ENCODE peak calls at places on chromosomes 16 and 17, in seven cellular contexts. One of them, this sample, is unnamed.

GRCh38 chr16:9099131-9099625 is 7.7 kb downstream of the HAPSTR1 start:
- DNase-seq in activated CD8-positive, alpha-beta T cell treated with anti-CD3 and anti-CD28 coated beads, Interleukin-2, amount 10 ng/mL, durations not matched to agents 7 days and 5 days: no peak
- DNase-seq in left ventricle myocardium inferior: no peak
- DNase-seq in NCI-H446: no peak
- DNase-seq in fibroblast of lung: no peak
- DNase-seq in NCI-H1694 treated with DMSO at 0.1 percent for 48 hours: no peak
- DNase-seq in AG08395: no peak
- DNase-seq in this sample: no peak

GRCh38 chr16:86471896-86472295 is 38.4 kb upstream of the FOXF1 start:
- DNase-seq in NCI-H446: no peak
- DNase-seq in activated CD8-positive, alpha-beta T cell treated with anti-CD3 and anti-CD28 coated beads, Interleukin-2, amount 10 ng/mL, durations not matched to agents 7 days and 5 days: no peak
- DNase-seq in left ventricle myocardium inferior: no peak
- DNase-seq in NCI-H1694 treated with DMSO at 0.1 percent for 48 hours: no peak
- DNase-seq in fibroblast of lung: no peak
- DNase-seq in AG08395: no peak
- DNase-seq in this sample: no peak

GRCh38 chr17:38442548-38442947 is 14.3 kb downstream of the ARHGAP23 start:
- DNase-seq in NCI-H446: no peak
- DNase-seq in AG08395: peak
- DNase-seq in fibroblast of lung: peak
- DNase-seq in NCI-H1694 treated with DMSO at 0.1 percent for 48 hours: no peak
- DNase-seq in left ventricle myocardium inferior: no peak
- DNase-seq in activated CD8-positive, alpha-beta T cell treated with anti-CD3 and anti-CD28 coated beads, Interleukin-2, amount 10 ng/mL, durations not matched to agents 7 days and 5 days: no peak
- DNase-seq in this sample: peak

GRCh38 chr17:73278049-73278464 is 16.4 kb upstream of the CPSF4L start:
- DNase-seq in NCI-H1694 treated with DMSO at 0.1 percent for 48 hours: no peak
- DNase-seq in left ventricle myocardium inferior: no peak
- DNase-seq in activated CD8-positive, alpha-beta T cell treated with anti-CD3 and anti-CD28 coated beads, Interleukin-2, amount 10 ng/mL, durations not matched to agents 7 days and 5 days: no peak
- DNase-seq in AG08395: no peak
- DNase-seq in fibroblast of lung: no peak
- DNase-seq in NCI-H446: no peak
- DNase-seq in this sample: no peak

GRCh38 chr17:36000730-36001108 is 634 bp downstream of the CCL15 start:
- DNase-seq in NCI-H1694 treated with DMSO at 0.1 percent for 48 hours: no peak
- DNase-seq in AG08395: no peak
- DNase-seq in activated CD8-positive, alpha-beta T cell treated with anti-CD3 and anti-CD28 coated beads, Interleukin-2, amount 10 ng/mL, durations not matched to agents 7 days and 5 days: no peak
- DNase-seq in left ventricle myocardium inferior: no peak
- DNase-seq in NCI-H446: no peak
- DNase-seq in fibroblast of lung: no peak
- DNase-seq in this sample: no peak

GRCh38 chr17:73069164-73069774 is 23.2 kb downstream of the SLC39A11 start:
- DNase-seq in NCI-H446: peak
- DNase-seq in NCI-H1694 treated with DMSO at 0.1 percent for 48 hours: no peak
- DNase-seq in activated CD8-positive, alpha-beta T cell treated with anti-CD3 and anti-CD28 coated beads, Interleukin-2, amount 10 ng/mL, durations not matched to agents 7 days and 5 days: no peak
- DNase-seq in fibroblast of lung: peak
- DNase-seq in AG08395: no peak
- DNase-seq in left ventricle myocardium inferior: no peak
- DNase-seq in this sample: no peak

GRCh38 chr17:10266477-10266876 is 68.1 kb upstream of the GAS7 start:
- DNase-seq in NCI-H1694 treated with DMSO at 0.1 percent for 48 hours: no peak
- DNase-seq in activated CD8-positive, alpha-beta T cell treated with anti-CD3 and anti-CD28 coated beads, Interleukin-2, amount 10 ng/mL, durations not matched to agents 7 days and 5 days: no peak
- DNase-seq in AG08395: no peak
- DNase-seq in NCI-H446: no peak
- DNase-seq in left ventricle myocardium inferior: no peak
- DNase-seq in fibroblast of lung: no peak
- DNase-seq in this sample: no peak

GRCh38 chr17:81208651-81209050 is 14.1 kb downstream of the CEP131 start:
- DNase-seq in AG08395: no peak
- DNase-seq in fibroblast of lung: no peak
- DNase-seq in activated CD8-positive, alpha-beta T cell treated with anti-CD3 and anti-CD28 coated beads, Interleukin-2, amount 10 ng/mL, durations not matched to agents 7 days and 5 days: no peak
- DNase-seq in left ventricle myocardium inferior: no peak
- DNase-seq in NCI-H446: no peak
- DNase-seq in NCI-H1694 treated with DMSO at 0.1 percent for 48 hours: no peak
- DNase-seq in this sample: no peak

GRCh38 chr16:57610611-57611010 is 17.8 kb upstream of the ADGRG1 start:
- DNase-seq in left ventricle myocardium inferior: no peak
- DNase-seq in NCI-H1694 treated with DMSO at 0.1 percent for 48 hours: no peak
- DNase-seq in fibroblast of lung: no peak
- DNase-seq in AG08395: no peak
- DNase-seq in activated CD8-positive, alpha-beta T cell treated with anti-CD3 and anti-CD28 coated beads, Interleukin-2, amount 10 ng/mL, durations not matched to agents 7 days and 5 days: no peak
- DNase-seq in NCI-H446: no peak
- DNase-seq in this sample: no peak

GRCh38 chr16:68445458-68445857 is 2.9 kb downstream of the SMPD3 start:
- DNase-seq in fibroblast of lung: peak
- DNase-seq in NCI-H446: peak
- DNase-seq in activated CD8-positive, alpha-beta T cell treated with anti-CD3 and anti-CD28 coated beads, Interleukin-2, amount 10 ng/mL, durations not matched to agents 7 days and 5 days: peak
- DNase-seq in NCI-H1694 treated with DMSO at 0.1 percent for 48 hours: peak
- DNase-seq in AG08395: peak
- DNase-seq in left ventricle myocardium inferior: no peak
- DNase-seq in this sample: no peak

GRCh38 chr17:34720760-34721159 is 141.4 kb downstream of the TMEM132E start:
- DNase-seq in NCI-H446: no peak
- DNase-seq in left ventricle myocardium inferior: no peak
- DNase-seq in activated CD8-positive, alpha-beta T cell treated with anti-CD3 and anti-CD28 coated beads, Interleukin-2, amount 10 ng/mL, durations not matched to agents 7 days and 5 days: no peak
- DNase-seq in AG08395: no peak
- DNase-seq in fibroblast of lung: no peak
- DNase-seq in NCI-H1694 treated with DMSO at 0.1 percent for 48 hours: no peak
- DNase-seq in this sample: no peak

GRCh38 chr17:43334744-43335400 is 63.9 kb upstream of the ARL4D start:
- DNase-seq in left ventricle myocardium inferior: no peak
- DNase-seq in AG08395: no peak
- DNase-seq in NCI-H1694 treated with DMSO at 0.1 percent for 48 hours: no peak
- DNase-seq in fibroblast of lung: no peak
- DNase-seq in activated CD8-positive, alpha-beta T cell treated with anti-CD3 and anti-CD28 coated beads, Interleukin-2, amount 10 ng/mL, durations not matched to agents 7 days and 5 days: no peak
- DNase-seq in NCI-H446: no peak
- DNase-seq in this sample: no peak

GRCh38 chr17:73404246-73404645 is 92.4 kb upstream of the CDC42EP4 start:
- DNase-seq in AG08395: no peak
- DNase-seq in activated CD8-positive, alpha-beta T cell treated with anti-CD3 and anti-CD28 coated beads, Interleukin-2, amount 10 ng/mL, durations not matched to agents 7 days and 5 days: no peak
- DNase-seq in left ventricle myocardium inferior: no peak
- DNase-seq in NCI-H1694 treated with DMSO at 0.1 percent for 48 hours: no peak
- DNase-seq in NCI-H446: no peak
- DNase-seq in fibroblast of lung: no peak
- DNase-seq in this sample: no peak

GRCh38 chr16:17469011-17469741 is 1.6 kb downstream of the XYLT1 start:
- DNase-seq in left ventricle myocardium inferior: no peak
- DNase-seq in NCI-H1694 treated with DMSO at 0.1 percent for 48 hours: no peak
- DNase-seq in activated CD8-positive, alpha-beta T cell treated with anti-CD3 and anti-CD28 coated beads, Interleukin-2, amount 10 ng/mL, durations not matched to agents 7 days and 5 days: no peak
- DNase-seq in NCI-H446: no peak
- DNase-seq in AG08395: peak
- DNase-seq in fibroblast of lung: peak
- DNase-seq in this sample: no peak

GRCh38 chr16:50593410-50594139 is 45.4 kb downstream of the NKD1 start:
- DNase-seq in left ventricle myocardium inferior: no peak
- DNase-seq in activated CD8-positive, alpha-beta T cell treated with anti-CD3 and anti-CD28 coated beads, Interleukin-2, amount 10 ng/mL, durations not matched to agents 7 days and 5 days: no peak
- DNase-seq in fibroblast of lung: peak
- DNase-seq in NCI-H1694 treated with DMSO at 0.1 percent for 48 hours: peak
- DNase-seq in NCI-H446: no peak
- DNase-seq in AG08395: no peak
- DNase-seq in this sample: no peak

GRCh38 chr17:81712468-81713003 is 452 bp downstream of the SLC25A10 start:
- DNase-seq in activated CD8-positive, alpha-beta T cell treated with anti-CD3 and anti-CD28 coated beads, Interleukin-2, amount 10 ng/mL, durations not matched to agents 7 days and 5 days: no peak
- DNase-seq in NCI-H1694 treated with DMSO at 0.1 percent for 48 hours: no peak
- DNase-seq in NCI-H446: peak
- DNase-seq in AG08395: peak
- DNase-seq in left ventricle myocardium inferior: no peak
- DNase-seq in fibroblast of lung: no peak
- DNase-seq in this sample: no peak

GRCh38 chr16:27972500-27972899 is 91.0 kb downstream of the GSG1L start:
- DNase-seq in NCI-H1694 treated with DMSO at 0.1 percent for 48 hours: peak
- DNase-seq in NCI-H446: peak
- DNase-seq in activated CD8-positive, alpha-beta T cell treated with anti-CD3 and anti-CD28 coated beads, Interleukin-2, amount 10 ng/mL, durations not matched to agents 7 days and 5 days: peak
- DNase-seq in AG08395: peak
- DNase-seq in fibroblast of lung: peak
- DNase-seq in left ventricle myocardium inferior: no peak
- DNase-seq in this sample: no peak

GRCh38 chr16:30551781-30552180 is 6.4 kb downstream of the ZNF764 start:
- DNase-seq in NCI-H1694 treated with DMSO at 0.1 percent for 48 hours: no peak
- DNase-seq in NCI-H446: no peak
- DNase-seq in AG08395: no peak
- DNase-seq in activated CD8-positive, alpha-beta T cell treated with anti-CD3 and anti-CD28 coated beads, Interleukin-2, amount 10 ng/mL, durations not matched to agents 7 days and 5 days: peak
- DNase-seq in left ventricle myocardium inferior: no peak
- DNase-seq in fibroblast of lung: no peak
- DNase-seq in this sample: no peak

GRCh38 chr17:49035470-49036269 is 38.5 kb downstream of the IGF2BP1 start:
- DNase-seq in NCI-H1694 treated with DMSO at 0.1 percent for 48 hours: peak
- DNase-seq in left ventricle myocardium inferior: peak
- DNase-seq in fibroblast of lung: peak
- DNase-seq in AG08395: peak
- DNase-seq in activated CD8-positive, alpha-beta T cell treated with anti-CD3 and anti-CD28 coated beads, Interleukin-2, amount 10 ng/mL, durations not matched to agents 7 days and 5 days: peak
- DNase-seq in NCI-H446: peak
- DNase-seq in this sample: peak

GRCh38 chr17:40283662-40284061 is 4.0 kb upstream of the CDC6 start:
- DNase-seq in NCI-H446: no peak
- DNase-seq in AG08395: peak
- DNase-seq in left ventricle myocardium inferior: no peak
- DNase-seq in fibroblast of lung: peak
- DNase-seq in activated CD8-positive, alpha-beta T cell treated with anti-CD3 and anti-CD28 coated beads, Interleukin-2, amount 10 ng/mL, durations not matched to agents 7 days and 5 days: peak
- DNase-seq in NCI-H1694 treated with DMSO at 0.1 percent for 48 hours: no peak
- DNase-seq in this sample: no peak

GRCh38 chr17:27667656-27668487 is 36.9 kb downstream of the LGALS9 start:
- DNase-seq in fibroblast of lung: no peak
- DNase-seq in left ventricle myocardium inferior: no peak
- DNase-seq in NCI-H446: no peak
- DNase-seq in NCI-H1694 treated with DMSO at 0.1 percent for 48 hours: no peak
- DNase-seq in activated CD8-positive, alpha-beta T cell treated with anti-CD3 and anti-CD28 coated beads, Interleukin-2, amount 10 ng/mL, durations not matched to agents 7 days and 5 days: no peak
- DNase-seq in AG08395: no peak
- DNase-seq in this sample: no peak

GRCh38 chr16:75541236-75541635 is 5.3 kb upstream of the CHST5 start:
- DNase-seq in activated CD8-positive, alpha-beta T cell treated with anti-CD3 and anti-CD28 coated beads, Interleukin-2, amount 10 ng/mL, durations not matched to agents 7 days and 5 days: no peak
- DNase-seq in left ventricle myocardium inferior: no peak
- DNase-seq in NCI-H446: no peak
- DNase-seq in AG08395: no peak
- DNase-seq in NCI-H1694 treated with DMSO at 0.1 percent for 48 hours: no peak
- DNase-seq in fibroblast of lung: no peak
- DNase-seq in this sample: no peak

GRCh38 chr17:1834378-1835149 is 4.8 kb downstream of the RPA1 start:
- DNase-seq in activated CD8-positive, alpha-beta T cell treated with anti-CD3 and anti-CD28 coated beads, Interleukin-2, amount 10 ng/mL, durations not matched to agents 7 days and 5 days: peak
- DNase-seq in fibroblast of lung: no peak
- DNase-seq in left ventricle myocardium inferior: no peak
- DNase-seq in AG08395: no peak
- DNase-seq in NCI-H446: no peak
- DNase-seq in NCI-H1694 treated with DMSO at 0.1 percent for 48 hours: no peak
- DNase-seq in this sample: no peak

GRCh38 chr16:10950393-10950792 is 6.0 kb downstream of the CLEC16A start:
- DNase-seq in activated CD8-positive, alpha-beta T cell treated with anti-CD3 and anti-CD28 coated beads, Interleukin-2, amount 10 ng/mL, durations not matched to agents 7 days and 5 days: no peak
- DNase-seq in AG08395: no peak
- DNase-seq in fibroblast of lung: no peak
- DNase-seq in NCI-H1694 treated with DMSO at 0.1 percent for 48 hours: no peak
- DNase-seq in left ventricle myocardium inferior: no peak
- DNase-seq in NCI-H446: no peak
- DNase-seq in this sample: no peak

GRCh38 chr16:22948603-22949368 is 134.8 kb downstream of the HS3ST2 start:
- DNase-seq in NCI-H446: peak
- DNase-seq in fibroblast of lung: peak
- DNase-seq in NCI-H1694 treated with DMSO at 0.1 percent for 48 hours: peak
- DNase-seq in AG08395: peak
- DNase-seq in left ventricle myocardium inferior: peak
- DNase-seq in activated CD8-positive, alpha-beta T cell treated with anti-CD3 and anti-CD28 coated beads, Interleukin-2, amount 10 ng/mL, durations not matched to agents 7 days and 5 days: peak
- DNase-seq in this sample: peak

GRCh38 chr16:67951485-67951884 is 7.6 kb upstream of the LCAT start:
- DNase-seq in AG08395: no peak
- DNase-seq in NCI-H1694 treated with DMSO at 0.1 percent for 48 hours: no peak
- DNase-seq in left ventricle myocardium inferior: peak
- DNase-seq in NCI-H446: peak
- DNase-seq in activated CD8-positive, alpha-beta T cell treated with anti-CD3 and anti-CD28 coated beads, Interleukin-2, amount 10 ng/mL, durations not matched to agents 7 days and 5 days: no peak
- DNase-seq in fibroblast of lung: no peak
- DNase-seq in this sample: no peak

GRCh38 chr16:67101683-67102082 is 8.1 kb upstream of the PHAF1 start:
- DNase-seq in activated CD8-positive, alpha-beta T cell treated with anti-CD3 and anti-CD28 coated beads, Interleukin-2, amount 10 ng/mL, durations not matched to agents 7 days and 5 days: no peak
- DNase-seq in NCI-H446: no peak
- DNase-seq in AG08395: peak
- DNase-seq in NCI-H1694 treated with DMSO at 0.1 percent for 48 hours: no peak
- DNase-seq in left ventricle myocardium inferior: no peak
- DNase-seq in fibroblast of lung: no peak
- DNase-seq in this sample: no peak

GRCh38 chr17:75753514-75754377 is 11.2 kb downstream of the GALK1 start:
- DNase-seq in left ventricle myocardium inferior: peak
- DNase-seq in activated CD8-positive, alpha-beta T cell treated with anti-CD3 and anti-CD28 coated beads, Interleukin-2, amount 10 ng/mL, durations not matched to agents 7 days and 5 days: peak
- DNase-seq in NCI-H1694 treated with DMSO at 0.1 percent for 48 hours: peak
- DNase-seq in NCI-H446: no peak
- DNase-seq in AG08395: peak
- DNase-seq in fibroblast of lung: peak
- DNase-seq in this sample: peak

GRCh38 chr16:13811834-13812233 is 108.1 kb upstream of the ERCC4 start:
- DNase-seq in AG08395: no peak
- DNase-seq in NCI-H1694 treated with DMSO at 0.1 percent for 48 hours: no peak
- DNase-seq in fibroblast of lung: no peak
- DNase-seq in NCI-H446: no peak
- DNase-seq in left ventricle myocardium inferior: no peak
- DNase-seq in activated CD8-positive, alpha-beta T cell treated with anti-CD3 and anti-CD28 coated beads, Interleukin-2, amount 10 ng/mL, durations not matched to agents 7 days and 5 days: no peak
- DNase-seq in this sample: no peak

GRCh38 chr17:47305302-47305923 is 18.3 kb upstream of the EFCAB13 start:
- DNase-seq in NCI-H446: peak
- DNase-seq in activated CD8-positive, alpha-beta T cell treated with anti-CD3 and anti-CD28 coated beads, Interleukin-2, amount 10 ng/mL, durations not matched to agents 7 days and 5 days: no peak
- DNase-seq in left ventricle myocardium inferior: no peak
- DNase-seq in fibroblast of lung: peak
- DNase-seq in AG08395: peak
- DNase-seq in NCI-H1694 treated with DMSO at 0.1 percent for 48 hours: no peak
- DNase-seq in this sample: no peak

GRCh38 chr17:1112875-1113274 is 66.9 kb downstream of the ABR start:
- DNase-seq in NCI-H446: no peak
- DNase-seq in AG08395: no peak
- DNase-seq in activated CD8-positive, alpha-beta T cell treated with anti-CD3 and anti-CD28 coated beads, Interleukin-2, amount 10 ng/mL, durations not matched to agents 7 days and 5 days: no peak
- DNase-seq in left ventricle myocardium inferior: no peak
- DNase-seq in NCI-H1694 treated with DMSO at 0.1 percent for 48 hours: no peak
- DNase-seq in fibroblast of lung: no peak
- DNase-seq in this sample: no peak

GRCh38 chr17:82238562-82239201 is 9.8 kb downstream of the SLC16A3 start:
- DNase-seq in activated CD8-positive, alpha-beta T cell treated with anti-CD3 and anti-CD28 coated beads, Interleukin-2, amount 10 ng/mL, durations not matched to agents 7 days and 5 days: peak
- DNase-seq in left ventricle myocardium inferior: peak
- DNase-seq in NCI-H1694 treated with DMSO at 0.1 percent for 48 hours: no peak
- DNase-seq in AG08395: peak
- DNase-seq in fibroblast of lung: peak
- DNase-seq in NCI-H446: no peak
- DNase-seq in this sample: peak

GRCh38 chr16:47045023-47045422 is 71.5 kb upstream of the DNAJA2 start:
- DNase-seq in activated CD8-positive, alpha-beta T cell treated with anti-CD3 and anti-CD28 coated beads, Interleukin-2, amount 10 ng/mL, durations not matched to agents 7 days and 5 days: no peak
- DNase-seq in left ventricle myocardium inferior: no peak
- DNase-seq in AG08395: no peak
- DNase-seq in NCI-H446: no peak
- DNase-seq in fibroblast of lung: peak
- DNase-seq in NCI-H1694 treated with DMSO at 0.1 percent for 48 hours: no peak
- DNase-seq in this sample: no peak

GRCh38 chr16:29806641-29807425 is 504 bp downstream of the MAZ start:
- DNase-seq in AG08395: no peak
- DNase-seq in NCI-H1694 treated with DMSO at 0.1 percent for 48 hours: peak
- DNase-seq in NCI-H446: peak
- DNase-seq in activated CD8-positive, alpha-beta T cell treated with anti-CD3 and anti-CD28 coated beads, Interleukin-2, amount 10 ng/mL, durations not matched to agents 7 days and 5 days: peak
- DNase-seq in left ventricle myocardium inferior: peak
- DNase-seq in fibroblast of lung: no peak
- DNase-seq in this sample: peak

GRCh38 chr17:57548421-57549385 is 196.4 kb downstream of the CCDC182 start:
- DNase-seq in NCI-H1694 treated with DMSO at 0.1 percent for 48 hours: no peak
- DNase-seq in fibroblast of lung: peak
- DNase-seq in activated CD8-positive, alpha-beta T cell treated with anti-CD3 and anti-CD28 coated beads, Interleukin-2, amount 10 ng/mL, durations not matched to agents 7 days and 5 days: no peak
- DNase-seq in NCI-H446: no peak
- DNase-seq in AG08395: no peak
- DNase-seq in left ventricle myocardium inferior: no peak
- DNase-seq in this sample: peak

GRCh38 chr16:2963611-2964415 is at the start of gene KREMEN2:
- DNase-seq in NCI-H446: peak
- DNase-seq in AG08395: no peak
- DNase-seq in activated CD8-positive, alpha-beta T cell treated with anti-CD3 and anti-CD28 coated beads, Interleukin-2, amount 10 ng/mL, durations not matched to agents 7 days and 5 days: no peak
- DNase-seq in NCI-H1694 treated with DMSO at 0.1 percent for 48 hours: peak
- DNase-seq in left ventricle myocardium inferior: no peak
- DNase-seq in fibroblast of lung: no peak
- DNase-seq in this sample: no peak

GRCh38 chr17:63451150-63451549 is 5.0 kb upstream of the CYB561 start:
- DNase-seq in AG08395: no peak
- DNase-seq in NCI-H446: no peak
- DNase-seq in activated CD8-positive, alpha-beta T cell treated with anti-CD3 and anti-CD28 coated beads, Interleukin-2, amount 10 ng/mL, durations not matched to agents 7 days and 5 days: no peak
- DNase-seq in fibroblast of lung: no peak
- DNase-seq in NCI-H1694 treated with DMSO at 0.1 percent for 48 hours: no peak
- DNase-seq in left ventricle myocardium inferior: no peak
- DNase-seq in this sample: no peak

GRCh38 chr17:83182620-83183063 is 103.2 kb downstream of the METRNL start:
- DNase-seq in fibroblast of lung: no peak
- DNase-seq in AG08395: no peak
- DNase-seq in NCI-H1694 treated with DMSO at 0.1 percent for 48 hours: no peak
- DNase-seq in NCI-H446: no peak
- DNase-seq in activated CD8-positive, alpha-beta T cell treated with anti-CD3 and anti-CD28 coated beads, Interleukin-2, amount 10 ng/mL, durations not matched to agents 7 days and 5 days: peak
- DNase-seq in left ventricle myocardium inferior: no peak
- DNase-seq in this sample: peak